ENCODE peak calls at places on chromosomes 4 and X, in eight cellular contexts. One of them, this sample, is unnamed. For H3K79me2, the result is how much of the 10 kb centered on the place peaks cover.

GRCh38 chr4:150582881-150583286 is 933 bp downstream of the MAB21L2 start:
- DNase-seq in SK-N-SH: peak
- DNase-seq in HCT116: no peak
- DNase-seq in mesendoderm: peak
- DNase-seq in neural progenitor cell: peak
- DNase-seq in H1: no peak
- DNase-seq in OCI-LY7: no peak
- DNase-seq in fibroblast of lung: peak
- DNase-seq in this sample: no peak

GRCh38 chrX:67545772-67546495 is 2.1 kb downstream of the AR start:
- DNase-seq in HCT116: no peak
- DNase-seq in mesendoderm: peak
- DNase-seq in fibroblast of lung: peak
- DNase-seq in SK-N-SH: peak
- DNase-seq in OCI-LY7: no peak
- DNase-seq in H1: no peak
- DNase-seq in neural progenitor cell: peak
- DNase-seq in this sample: peak

GRCh38 chr4:54568184-54568583 is 89.6 kb upstream of the KIT start:
- DNase-seq in SK-N-SH: no peak
- DNase-seq in mesendoderm: no peak
- DNase-seq in fibroblast of lung: peak
- DNase-seq in OCI-LY7: no peak
- DNase-seq in HCT116: no peak
- DNase-seq in H1: no peak
- DNase-seq in neural progenitor cell: no peak
- DNase-seq in this sample: peak

GRCh38 chr4:142581891-142582290 is 264.2 kb downstream of the INPP4B start:
- DNase-seq in OCI-LY7: no peak
- DNase-seq in SK-N-SH: no peak
- DNase-seq in H1: no peak
- DNase-seq in fibroblast of lung: no peak
- DNase-seq in HCT116: no peak
- DNase-seq in neural progenitor cell: no peak
- DNase-seq in mesendoderm: no peak
- DNase-seq in this sample: no peak

GRCh38 chrX:1389181-1389992 is 2.5 kb downstream of the SLC25A6 start:
- DNase-seq in H1: no peak
- DNase-seq in neural progenitor cell: no peak
- DNase-seq in HCT116: no peak
- DNase-seq in OCI-LY7: no peak
- DNase-seq in SK-N-SH: no peak
- DNase-seq in mesendoderm: no peak
- DNase-seq in fibroblast of lung: no peak
- DNase-seq in this sample: no peak

GRCh38 chr4:142402925-142403324 is 443.2 kb downstream of the INPP4B start:
- DNase-seq in neural progenitor cell: no peak
- DNase-seq in SK-N-SH: no peak
- DNase-seq in mesendoderm: no peak
- DNase-seq in HCT116: no peak
- DNase-seq in fibroblast of lung: peak
- DNase-seq in OCI-LY7: no peak
- DNase-seq in H1: no peak
- DNase-seq in this sample: peak

GRCh38 chrX:108271397-108271787 is 166.8 kb downstream of the COL4A6 start:
- DNase-seq in HCT116: no peak
- DNase-seq in OCI-LY7: no peak
- DNase-seq in fibroblast of lung: no peak
- DNase-seq in H1: no peak
- DNase-seq in SK-N-SH: no peak
- DNase-seq in neural progenitor cell: no peak
- DNase-seq in mesendoderm: no peak
- DNase-seq in this sample: no peak

GRCh38 chr4:147586637-147587036 is 30.6 kb upstream of the TMEM184C start:
- DNase-seq in H1: no peak
- DNase-seq in SK-N-SH: no peak
- DNase-seq in OCI-LY7: no peak
- DNase-seq in mesendoderm: no peak
- DNase-seq in fibroblast of lung: no peak
- DNase-seq in HCT116: no peak
- DNase-seq in neural progenitor cell: no peak
- DNase-seq in this sample: no peak

GRCh38 chr4:177687117-177687516 is 244.9 kb upstream of the AGA start:
- DNase-seq in mesendoderm: no peak
- DNase-seq in neural progenitor cell: no peak
- DNase-seq in H1: no peak
- DNase-seq in OCI-LY7: no peak
- DNase-seq in fibroblast of lung: no peak
- DNase-seq in HCT116: no peak
- DNase-seq in SK-N-SH: no peak
- DNase-seq in this sample: no peak

GRCh38 chrX:38654302-38654701 is 93.0 kb downstream of the TSPAN7 start:
- DNase-seq in OCI-LY7: peak
- DNase-seq in fibroblast of lung: peak
- DNase-seq in mesendoderm: peak
- DNase-seq in SK-N-SH: peak
- DNase-seq in H1: no peak
- DNase-seq in HCT116: peak
- DNase-seq in neural progenitor cell: peak
- DNase-seq in this sample: peak

GRCh38 chrX:131058136-131058868 is at the start of gene ARHGAP36:
- DNase-seq in mesendoderm: no peak
- DNase-seq in HCT116: no peak
- DNase-seq in SK-N-SH: no peak
- DNase-seq in neural progenitor cell: peak
- DNase-seq in OCI-LY7: no peak
- DNase-seq in H1: no peak
- DNase-seq in fibroblast of lung: no peak
- DNase-seq in this sample: peak

GRCh38 chrX:86171366-86171765 is 23.1 kb downstream of the DACH2 start:
- DNase-seq in fibroblast of lung: no peak
- DNase-seq in HCT116: no peak
- DNase-seq in neural progenitor cell: peak
- DNase-seq in H1: peak
- DNase-seq in OCI-LY7: peak
- DNase-seq in mesendoderm: peak
- DNase-seq in SK-N-SH: peak
- DNase-seq in this sample: peak

GRCh38 chr4:118235726-118236125 is 117.1 kb downstream of the PRSS12 start:
- DNase-seq in mesendoderm: no peak
- DNase-seq in HCT116: no peak
- DNase-seq in neural progenitor cell: no peak
- DNase-seq in H1: no peak
- DNase-seq in OCI-LY7: no peak
- DNase-seq in SK-N-SH: no peak
- DNase-seq in fibroblast of lung: no peak
- DNase-seq in this sample: no peak

GRCh38 chr4:56468097-56468422 is 643 bp downstream of the SRP72 start:
- DNase-seq in OCI-LY7: no peak
- DNase-seq in SK-N-SH: peak
- DNase-seq in neural progenitor cell: peak
- DNase-seq in mesendoderm: peak
- DNase-seq in HCT116: peak
- DNase-seq in H1: no peak
- DNase-seq in fibroblast of lung: peak
- DNase-seq in this sample: peak

GRCh38 chr4:105179539-105180401 is 33.1 kb downstream of the TET2 start:
- DNase-seq in OCI-LY7: no peak
- DNase-seq in H1: no peak
- DNase-seq in neural progenitor cell: no peak
- DNase-seq in SK-N-SH: no peak
- DNase-seq in fibroblast of lung: peak
- DNase-seq in HCT116: no peak
- DNase-seq in mesendoderm: no peak
- DNase-seq in this sample: no peak

GRCh38 chrX:103533428-103534216 is 14.3 kb upstream of the RAB40A start:
- DNase-seq in OCI-LY7: peak
- DNase-seq in fibroblast of lung: peak
- DNase-seq in H1: peak
- DNase-seq in HCT116: peak
- DNase-seq in neural progenitor cell: peak
- DNase-seq in SK-N-SH: peak
- DNase-seq in mesendoderm: peak
- DNase-seq in this sample: peak

GRCh38 chr4:16079046-16079445 is 4.8 kb downstream of the PROM1 start:
- DNase-seq in H1: no peak
- DNase-seq in mesendoderm: no peak
- DNase-seq in neural progenitor cell: no peak
- DNase-seq in SK-N-SH: no peak
- DNase-seq in fibroblast of lung: peak
- DNase-seq in HCT116: no peak
- DNase-seq in OCI-LY7: no peak
- DNase-seq in this sample: no peak

GRCh38 chrX:155056471-155056870 is 14.5 kb downstream of the CMC4 start:
- DNase-seq in neural progenitor cell: no peak
- DNase-seq in mesendoderm: no peak
- DNase-seq in SK-N-SH: no peak
- DNase-seq in H1: no peak
- DNase-seq in fibroblast of lung: no peak
- DNase-seq in HCT116: no peak
- DNase-seq in OCI-LY7: no peak
- DNase-seq in this sample: no peak

GRCh38 chrX:68634649-68635227 is 12.7 kb upstream of the STARD8 start:
- DNase-seq in mesendoderm: no peak
- DNase-seq in fibroblast of lung: no peak
- DNase-seq in neural progenitor cell: no peak
- DNase-seq in OCI-LY7: no peak
- DNase-seq in HCT116: no peak
- DNase-seq in SK-N-SH: no peak
- DNase-seq in H1: no peak
- DNase-seq in this sample: peak

GRCh38 chr4:959338-960139 is 13.8 kb downstream of the DGKQ start:
- DNase-seq in OCI-LY7: no peak
- DNase-seq in mesendoderm: no peak
- DNase-seq in SK-N-SH: peak
- DNase-seq in HCT116: no peak
- DNase-seq in fibroblast of lung: no peak
- DNase-seq in H1: no peak
- DNase-seq in neural progenitor cell: no peak
- DNase-seq in this sample: no peak

GRCh38 chr4:147924604-147925412 is 192.9 kb downstream of the ARHGAP10 start:
- DNase-seq in fibroblast of lung: peak
- DNase-seq in mesendoderm: peak
- DNase-seq in SK-N-SH: peak
- DNase-seq in neural progenitor cell: peak
- DNase-seq in OCI-LY7: no peak
- DNase-seq in H1: peak
- DNase-seq in HCT116: no peak
- DNase-seq in this sample: peak

GRCh38 chrX:12988797-12989196 is 13.9 kb downstream of the TMSB4X start:
- DNase-seq in fibroblast of lung: peak
- DNase-seq in mesendoderm: no peak
- DNase-seq in neural progenitor cell: no peak
- DNase-seq in HCT116: peak
- DNase-seq in SK-N-SH: no peak
- DNase-seq in OCI-LY7: no peak
- DNase-seq in H1: no peak
- DNase-seq in this sample: peak

GRCh38 chr4:3533421-3533820 is 1.2 kb upstream of the LRPAP1 start:
- DNase-seq in HCT116: no peak
- DNase-seq in fibroblast of lung: no peak
- DNase-seq in SK-N-SH: no peak
- DNase-seq in neural progenitor cell: no peak
- DNase-seq in H1: no peak
- DNase-seq in OCI-LY7: no peak
- DNase-seq in mesendoderm: no peak
- DNase-seq in this sample: no peak

GRCh38 chr4:3531306-3531886 is 826 bp downstream of the LRPAP1 start:
- DNase-seq in mesendoderm: peak
- DNase-seq in fibroblast of lung: peak
- DNase-seq in neural progenitor cell: no peak
- DNase-seq in HCT116: no peak
- DNase-seq in SK-N-SH: no peak
- DNase-seq in H1: no peak
- DNase-seq in OCI-LY7: peak
- DNase-seq in this sample: no peak

GRCh38 chr4:3530663-3531254 is 1.5 kb downstream of the LRPAP1 start:
- DNase-seq in neural progenitor cell: no peak
- DNase-seq in H1: no peak
- DNase-seq in SK-N-SH: no peak
- DNase-seq in mesendoderm: peak
- DNase-seq in HCT116: no peak
- DNase-seq in OCI-LY7: no peak
- DNase-seq in fibroblast of lung: no peak
- DNase-seq in this sample: no peak

GRCh38 chr4:3532714-3533336 is 603 bp upstream of the LRPAP1 start:
- DNase-seq in OCI-LY7: no peak
- DNase-seq in HCT116: no peak
- DNase-seq in SK-N-SH: no peak
- DNase-seq in neural progenitor cell: peak
- DNase-seq in mesendoderm: peak
- DNase-seq in H1: no peak
- DNase-seq in fibroblast of lung: no peak
- DNase-seq in this sample: peak

GRCh38 chr4:3531887-3532713 is at the start of gene LRPAP1:
- DNase-seq in SK-N-SH: peak
- DNase-seq in H1: peak
- DNase-seq in mesendoderm: peak
- DNase-seq in OCI-LY7: peak
- DNase-seq in HCT116: peak
- DNase-seq in neural progenitor cell: peak
- DNase-seq in fibroblast of lung: peak
- DNase-seq in this sample: peak
- H3K79me2 ChIP-seq in SK-N-SH: under half
- H3K79me2 ChIP-seq in H1: under half
- H3K79me2 ChIP-seq in mesendoderm: under half
- H3K79me2 ChIP-seq in OCI-LY7: under half
- H3K79me2 ChIP-seq in HCT116: under half
- H3K79me2 ChIP-seq in neural progenitor cell: under half
- H3K79me2 ChIP-seq in fibroblast of lung: under half
- H3K79me2 ChIP-seq in this sample: under half

GRCh38 chr4:2725380-2725779 is 30.8 kb downstream of the TNIP2 start:
- DNase-seq in OCI-LY7: no peak
- DNase-seq in HCT116: no peak
- DNase-seq in neural progenitor cell: no peak
- DNase-seq in fibroblast of lung: no peak
- DNase-seq in H1: no peak
- DNase-seq in SK-N-SH: no peak
- DNase-seq in mesendoderm: no peak
- DNase-seq in this sample: no peak
- H3K79me2 ChIP-seq in OCI-LY7: under half
- H3K79me2 ChIP-seq in HCT116: under half
- H3K79me2 ChIP-seq in neural progenitor cell: under half
- H3K79me2 ChIP-seq in fibroblast of lung: under half
- H3K79me2 ChIP-seq in H1: under half
- H3K79me2 ChIP-seq in SK-N-SH: under half
- H3K79me2 ChIP-seq in mesendoderm: under half
- H3K79me2 ChIP-seq in this sample: under half

GRCh38 chr4:152805818-152806217 is 26.1 kb downstream of the ARFIP1 start:
- DNase-seq in fibroblast of lung: no peak
- DNase-seq in HCT116: no peak
- DNase-seq in neural progenitor cell: no peak
- DNase-seq in OCI-LY7: no peak
- DNase-seq in H1: no peak
- DNase-seq in mesendoderm: no peak
- DNase-seq in SK-N-SH: no peak
- DNase-seq in this sample: no peak
- H3K79me2 ChIP-seq in fibroblast of lung: under half
- H3K79me2 ChIP-seq in HCT116: half or more
- H3K79me2 ChIP-seq in neural progenitor cell: half or more
- H3K79me2 ChIP-seq in OCI-LY7: under half
- H3K79me2 ChIP-seq in H1: under half
- H3K79me2 ChIP-seq in mesendoderm: under half
- H3K79me2 ChIP-seq in SK-N-SH: half or more
- H3K79me2 ChIP-seq in this sample: half or more

GRCh38 chrX:129953881-129954280 is 28.6 kb upstream of the BCORL1 start:
- DNase-seq in OCI-LY7: no peak
- DNase-seq in neural progenitor cell: peak
- DNase-seq in fibroblast of lung: no peak
- DNase-seq in SK-N-SH: no peak
- DNase-seq in HCT116: no peak
- DNase-seq in mesendoderm: peak
- DNase-seq in H1: no peak
- DNase-seq in this sample: no peak
- H3K79me2 ChIP-seq in OCI-LY7: under half
- H3K79me2 ChIP-seq in neural progenitor cell: under half
- H3K79me2 ChIP-seq in fibroblast of lung: under half
- H3K79me2 ChIP-seq in SK-N-SH: under half
- H3K79me2 ChIP-seq in HCT116: under half
- H3K79me2 ChIP-seq in mesendoderm: under half
- H3K79me2 ChIP-seq in H1: under half
- H3K79me2 ChIP-seq in this sample: under half